ENCODE peak calls at places on chromosomes 16 and 17, in seven cellular contexts. R is stomach, W is A549, M is endothelial cell of umbilical vein, G is prostate gland, T is GM12892, S is tibial nerve. P is an unnamed sample.

GRCh38 chr16:85302018-85302847 is 190.0 kb upstream of the CIBAR2 start:
- DNase-seq in R (no peak), W (no peak), M (no peak), G (no peak), T (no peak), S (no peak), P (no peak)

GRCh38 chr16:84449156-84450140 is 55.0 kb downstream of the MEAK7 start:
- DNase-seq in R (peak; percentile 5), W (no peak), M (no peak), G (peak; percentile 29), T (no peak), S (no peak), P (no peak)

GRCh38 chr16:70694088-70694487 is 8.2 kb upstream of the MTSS2 start:
- DNase-seq in R (no peak), W (peak; percentile 85), M (no peak), G (no peak), T (no peak), S (no peak), P (no peak)

GRCh38 chr17:4463818-4464501 is 30.2 kb downstream of the SPNS3 start:
- DNase-seq in R (no peak), W (no peak), M (no peak), G (no peak), T (no peak), S (no peak), P (no peak)

GRCh38 chr16:85313541-85314208 is 201.4 kb upstream of the CIBAR2 start:
- DNase-seq in R (no peak), W (no peak), M (peak; percentile 21), G (peak; percentile 39), T (no peak), S (no peak), P (no peak)

GRCh38 chr16:3577302-3577752 is at the start of gene NLRC3:
- DNase-seq in R (no peak), W (no peak), M (peak; percentile 22), G (no peak), T (no peak), S (no peak), P (no peak)

GRCh38 chr17:46154151-46154816 is 38.9 kb downstream of the KANSL1 start:
- DNase-seq in R (no peak), W (no peak), M (peak; percentile 78), G (no peak), T (no peak), S (no peak), P (no peak)

GRCh38 chr16:84730406-84731106 is 30.8 kb downstream of the USP10 start:
- DNase-seq in R (peak; percentile 63), W (peak; percentile 87), M (peak; percentile 93), G (peak; percentile 85), T (no peak), S (peak; percentile 68), P (no peak)

GRCh38 chr16:88478115-88478514 is 25.0 kb downstream of the ZFPM1 start:
- DNase-seq in R (no peak), W (no peak), M (no peak), G (no peak), T (no peak), S (no peak), P (no peak)

GRCh38 chr17:57662021-57662420 is 83.1 kb downstream of the CCDC182 start:
- DNase-seq in R (no peak), W (no peak), M (no peak), G (no peak), T (no peak), S (no peak), P (no peak)

GRCh38 chr17:73096201-73096600 is 3.7 kb upstream of the SLC39A11 start:
- DNase-seq in R (no peak), W (no peak), M (no peak), G (no peak), T (no peak), S (no peak), P (no peak)

GRCh38 chr16:2053211-2053610 is 5.4 kb downstream of the TSC2 start:
- DNase-seq in R (no peak), W (no peak), M (no peak), G (no peak), T (no peak), S (no peak), P (no peak)

GRCh38 chr17:49360796-49361128 is 1.3 kb downstream of the ZNF652 start:
- DNase-seq in R (no peak), W (no peak), M (no peak), G (no peak), T (no peak), S (no peak), P (no peak)

GRCh38 chr16:54817432-54817831 is 113.2 kb upstream of the IRX5 start:
- DNase-seq in R (peak; percentile 40), W (peak; percentile 42), M (no peak), G (no peak), T (no peak), S (no peak), P (no peak)

GRCh38 chr16:69424053-69424934 is at the start of gene CYB5B:
- DNase-seq in R (peak; percentile 94), W (peak; percentile 99), M (peak; percentile 99), G (peak; percentile 95), T (peak; percentile 86), S (peak; percentile 93), P (peak; percentile 86)
- TF ChIP-seq POLR2A in R (no peak), W (peak; percentile 82), M (peak; percentile 90), G (peak; percentile 67), T (peak; percentile 97), S (peak; percentile 74), P (peak; percentile 82)

DNA sequence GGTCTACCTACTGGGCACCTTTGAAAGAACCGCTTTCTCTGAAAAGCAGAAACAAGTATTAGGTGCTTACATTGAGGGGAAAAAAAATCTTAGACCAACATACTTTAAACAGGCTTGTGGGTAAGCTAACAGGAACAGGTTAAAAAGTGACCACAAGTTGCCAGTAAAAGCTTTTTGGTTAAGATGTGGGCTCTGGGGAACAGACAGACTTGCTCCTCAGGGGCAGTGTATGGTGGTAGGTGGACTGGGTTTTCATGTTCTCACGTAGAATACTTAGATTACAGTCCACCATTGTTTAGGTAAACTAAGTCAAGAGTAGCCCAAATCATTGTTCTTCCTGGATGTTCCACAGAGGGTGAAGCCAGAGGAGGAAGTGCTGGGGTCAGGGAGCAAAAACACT is 41.2 kb downstream of the REXO5 start:
- DNase-seq in R (no peak), W (no peak), M (no peak), G (no peak), T (no peak), S (no peak), P (no peak)
- TF ChIP-seq POLR2A in R (no peak), W (no peak), M (no peak), G (no peak), T (no peak), S (no peak), P (no peak)

DNA sequence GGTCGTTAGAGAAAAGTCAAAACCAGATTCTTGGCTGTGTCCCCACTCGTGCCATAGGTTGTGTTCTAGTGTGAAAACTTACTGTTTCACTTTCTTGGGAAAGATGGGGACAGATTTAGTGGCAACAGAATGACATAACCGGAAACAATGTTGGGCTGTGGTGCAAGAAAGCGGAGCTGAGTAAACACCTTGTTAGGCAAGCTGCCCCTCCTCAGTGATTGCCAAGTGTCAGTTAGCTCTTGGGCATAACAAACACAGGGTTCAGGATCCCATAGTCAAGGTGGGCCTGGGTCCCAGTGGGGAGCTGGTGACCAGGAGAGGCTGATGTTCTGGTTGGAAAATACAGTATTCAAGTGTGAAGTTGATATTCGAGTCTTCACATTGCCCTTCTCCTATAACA is 15.4 kb downstream of the UBN1 start:
- DNase-seq in R (peak; percentile 50), W (no peak), M (no peak), G (no peak), T (no peak), S (no peak), P (no peak)
- TF ChIP-seq POLR2A in R (no peak), W (no peak), M (no peak), G (no peak), T (no peak), S (no peak), P (no peak)

GRCh38 chr16:46688657-46689491 is at the start of gene VPS35:
- DNase-seq in R (peak; percentile 100), W (peak; percentile 99), M (peak; percentile 99), G (peak; percentile 100), T (peak; percentile 78), S (peak; percentile 100), P (peak; percentile 98)
- TF ChIP-seq POLR2A in R (no peak), W (peak; percentile 76), M (peak; percentile 74), G (peak; percentile 89), T (peak; percentile 26), S (peak; percentile 74), P (peak; percentile 55)

DNA sequence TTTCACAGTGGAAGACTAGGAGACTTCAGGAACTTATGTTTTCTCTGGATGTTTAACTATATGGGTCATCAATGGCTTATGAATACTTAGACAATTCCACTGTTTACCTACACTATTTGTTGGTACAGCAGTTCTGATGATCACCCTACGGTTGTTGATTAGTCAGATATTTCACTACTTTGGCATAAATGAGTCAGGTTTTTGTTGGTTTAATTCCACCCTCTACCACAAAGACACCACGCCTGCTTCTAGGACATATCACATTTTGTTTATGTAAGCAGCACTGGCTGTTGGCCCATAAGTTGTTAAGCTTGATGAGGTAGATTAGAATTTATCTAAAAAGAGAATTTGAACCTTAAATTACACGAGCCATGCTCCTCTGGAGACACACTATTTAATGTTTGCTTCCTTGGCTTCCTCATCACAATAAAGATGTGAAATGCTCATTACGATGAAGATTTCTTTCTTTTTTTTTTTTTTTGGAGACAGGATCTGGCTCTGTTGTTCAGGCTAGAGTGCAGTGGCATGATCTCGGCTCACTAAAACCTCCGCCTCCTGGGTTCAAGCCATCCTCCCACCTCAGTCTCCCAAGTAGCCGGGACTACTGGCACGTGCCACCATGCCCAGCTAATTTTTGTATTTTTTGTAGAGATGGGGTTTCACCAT is 4.3 kb downstream of the GDE1 start:
- DNase-seq in R (no peak), W (peak; percentile 35), M (peak; percentile 14), G (no peak), T (no peak), S (no peak), P (no peak)
- TF ChIP-seq POLR2A in R (no peak), W (no peak), M (no peak), G (no peak), T (no peak), S (no peak), P (no peak)

GRCh38 chr17:7843536-7844291 is 9.7 kb downstream of the KDM6B start:
- DNase-seq in R (peak; percentile 92), W (peak; percentile 96), M (peak; percentile 86), G (peak; percentile 77), T (peak; percentile 79), S (peak; percentile 72), P (peak; percentile 68)

GRCh38 chr17:7841622-7842379 is 7.8 kb downstream of the KDM6B start:
- DNase-seq in R (peak; percentile 91), W (peak; percentile 92), M (peak; percentile 92), G (peak; percentile 83), T (peak; percentile 72), S (peak; percentile 89), P (no peak)

GRCh38 chr17:7842950-7843535 is 9.0 kb downstream of the KDM6B start:
- DNase-seq in R (peak; percentile 72), W (peak; percentile 81), M (peak; percentile 95), G (peak; percentile 55), T (no peak), S (peak; percentile 79), P (no peak)

GRCh38 chr17:7841309-7841621 is 7.2 kb downstream of the KDM6B start:
- DNase-seq in R (no peak), W (no peak), M (no peak), G (no peak), T (no peak), S (no peak), P (no peak)

GRCh38 chr17:7842380-7842949 is 8.4 kb downstream of the KDM6B start:
- DNase-seq in R (peak; percentile 77), W (peak; percentile 90), M (peak; percentile 91), G (peak; percentile 41), T (peak; percentile 70), S (peak; percentile 67), P (no peak)
- TF ChIP-seq POLR2A in R (no peak), W (no peak), M (no peak), G (peak; percentile 24), T (peak; percentile 77), S (no peak), P (no peak)

GRCh38 chr16:16067127-16067526 is 117.7 kb downstream of the ABCC1 start:
- DNase-seq in R (no peak), W (no peak), M (no peak), G (no peak), T (no peak), S (no peak), P (no peak)
- TF ChIP-seq POLR2A in R (no peak), W (no peak), M (no peak), G (no peak), T (no peak), S (no peak), P (no peak)